ENCODE peak calls at places on chromosomes 6 and 20, in seven cellular contexts. B, K, F, Q, U, Z and C are unnamed samples.
A peak's percentile ranks its signal among the peaks of the same experiment; 100 is the strongest.

GRCh38 chr6:2132911-2133310 is 112.5 kb downstream of the GMDS start:
- DNase-seq in B (no peak), K (no peak), F (no peak), Q (no peak), U (no peak), Z (no peak), C (no peak)

GRCh38 chr20:22717466-22717865 is 133.1 kb upstream of the FOXA2 start:
- DNase-seq in B (no peak), K (peak; percentile 54), F (no peak), Q (no peak), U (no peak), Z (no peak), C (no peak)

GRCh38 chr6:9789201-9789600 is 625.7 kb downstream of the TFAP2A start:
- DNase-seq in B (no peak), K (no peak), F (no peak), Q (no peak), U (peak; percentile 5), Z (peak; percentile 12), C (no peak)

GRCh38 chr6:44065443-44066115 is 61.7 kb downstream of the MRPL14 start:
- DNase-seq in B (no peak), K (no peak), F (no peak), Q (no peak), U (no peak), Z (no peak), C (no peak)

GRCh38 chr20:62768815-62769287 is 27.4 kb upstream of the MRGBP start:
- DNase-seq in B (no peak), K (peak; percentile 33), F (no peak), Q (no peak), U (peak; percentile 11), Z (peak; percentile 36), C (no peak)

GRCh38 chr6:155580904-155581303 is 125.3 kb upstream of the NOX3 start:
- DNase-seq in B (no peak), K (no peak), F (no peak), Q (peak; percentile 25), U (no peak), Z (no peak), C (no peak)

GRCh38 chr20:37386505-37387201 is 40.7 kb downstream of the SRC start:
- DNase-seq in B (no peak), K (no peak), F (no peak), Q (no peak), U (no peak), Z (no peak), C (no peak)

GRCh38 chr20:13302647-13303425 is 81.8 kb downstream of the ISM1 start:
- DNase-seq in B (no peak), K (peak; percentile 44), F (no peak), Q (peak; percentile 16), U (no peak), Z (peak; percentile 12), C (no peak)

GRCh38 chr6:15623282-15624116 is 39.3 kb downstream of the DTNBP1 start:
- DNase-seq in B (no peak), K (peak; percentile 42), F (no peak), Q (peak; percentile 37), U (no peak), Z (peak; percentile 35), C (no peak)

GRCh38 chr20:51810155-51811039 is 8.1 kb upstream of the SALL4 start:
- DNase-seq in B (no peak), K (no peak), F (no peak), Q (no peak), U (no peak), Z (no peak), C (no peak)

GRCh38 chr6:139679516-139680179 is 305.2 kb upstream of the CITED2 start:
- DNase-seq in B (no peak), K (no peak), F (no peak), Q (no peak), U (peak; percentile 29), Z (peak; percentile 76), C (peak; percentile 23)

GRCh38 chr6:115976321-115976870 is 84.3 kb downstream of the FRK start:
- DNase-seq in B (no peak), K (no peak), F (no peak), Q (no peak), U (no peak), Z (no peak), C (no peak)

GRCh38 chr6:25004357-25004756 is 68.6 kb upstream of the RIPOR2 start:
- DNase-seq in B (no peak), K (no peak), F (no peak), Q (no peak), U (no peak), Z (no peak), C (no peak)

GRCh38 chr6:112038756-112039430 is 15.0 kb upstream of the CCN6 start:
- DNase-seq in B (no peak), K (no peak), F (no peak), Q (no peak), U (no peak), Z (peak; percentile 74), C (no peak)

GRCh38 chr6:169131356-169131755 is 122.3 kb downstream of the THBS2 start:
- DNase-seq in B (no peak), K (no peak), F (no peak), Q (no peak), U (no peak), Z (peak; percentile 39), C (no peak)

GRCh38 chr20:58192567-58192966 is 35.9 kb downstream of the ANKRD60 start:
- DNase-seq in B (peak; percentile 22), K (no peak), F (no peak), Q (peak; percentile 4), U (no peak), Z (no peak), C (no peak)

DNA sequence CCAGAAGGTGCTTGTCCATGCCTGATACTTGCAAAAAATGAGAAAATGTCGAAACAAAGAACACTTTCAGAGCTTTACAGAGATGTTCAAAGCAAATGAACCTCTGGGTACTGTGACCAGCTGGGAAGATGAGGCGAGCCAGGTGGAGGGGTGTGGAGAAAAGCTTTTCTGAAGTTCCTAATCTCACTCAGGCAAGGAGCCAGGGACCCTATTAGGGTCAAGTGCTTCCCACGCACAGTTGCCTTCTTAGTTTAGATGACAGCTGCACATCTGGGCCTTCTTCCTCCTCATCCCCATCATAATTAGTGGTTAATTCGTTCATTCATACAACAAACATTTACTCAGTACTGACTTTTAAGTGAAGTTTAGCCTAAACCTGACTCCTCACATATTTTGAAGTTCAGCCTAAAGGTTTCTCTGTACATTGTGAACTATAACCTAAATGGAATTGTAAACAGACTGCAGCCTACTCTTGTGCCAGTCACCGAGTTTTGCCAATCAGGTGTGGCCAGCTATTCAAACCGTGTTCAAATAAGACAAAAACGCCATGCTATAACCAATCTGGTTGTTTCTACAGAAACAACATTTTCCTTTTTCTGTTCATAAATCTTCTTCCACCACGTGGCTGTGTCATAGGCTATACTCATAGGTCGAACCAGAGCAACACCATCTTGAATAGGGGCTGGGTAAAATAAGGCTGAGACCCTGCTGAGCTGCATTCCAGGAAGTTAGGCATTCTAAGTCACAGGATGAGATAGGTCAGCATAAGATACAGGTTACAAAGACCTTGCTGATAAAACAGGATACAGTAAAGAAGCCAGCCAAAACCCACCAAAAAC is 19.3 kb upstream of the AHCY start:
- DNase-seq in B (no peak), K (no peak), F (no peak), Q (no peak), U (no peak), Z (no peak), C (no peak)
- H3K4me3 ChIP-seq in B (no peak overlapping the region), K (no peak overlapping the region), F (no peak overlapping the region), Q (no peak overlapping the region), U (no peak overlapping the region), Z (no peak overlapping the region), C (no peak overlapping the region)

GRCh38 chr20:43444107-43444506 is 13.6 kb upstream of the SRSF6 start:
- DNase-seq in B (no peak), K (no peak), F (no peak), Q (peak; percentile 17), U (no peak), Z (no peak), C (no peak)

GRCh38 chr20:43446361-43446879 is 11.3 kb upstream of the SRSF6 start:
- DNase-seq in B (no peak), K (no peak), F (no peak), Q (no peak), U (no peak), Z (peak; percentile 29), C (no peak)

GRCh38 chr20:43440531-43440930 is 17.2 kb upstream of the SRSF6 start:
- DNase-seq in B (no peak), K (no peak), F (no peak), Q (no peak), U (no peak), Z (no peak), C (no peak)

GRCh38 chr20:43438578-43439316 is 18.9 kb upstream of the SRSF6 start:
- DNase-seq in B (peak; percentile 58), K (no peak), F (no peak), Q (no peak), U (no peak), Z (no peak), C (no peak)

GRCh38 chr20:43442310-43442880 is 15.3 kb upstream of the SRSF6 start:
- DNase-seq in B (no peak), K (no peak), F (no peak), Q (no peak), U (no peak), Z (peak; percentile 37), C (no peak)
- TF ChIP-seq CTCF in B (no peak), K (peak; percentile 21), F (no peak), Q (no peak), U (peak; percentile 25), Z (peak; percentile 43), C (peak; percentile 11)

GRCh38 chr6:50049829-50050228 is at the start of gene DEFB112:
- DNase-seq in B (no peak), K (no peak), F (no peak), Q (no peak), U (no peak), Z (no peak), C (no peak)
- H3K4me3 ChIP-seq in B (no peak within 1 kb of the TSS), K (no peak within 1 kb of the TSS), F (no peak within 1 kb of the TSS), Q (no peak within 1 kb of the TSS), U (no peak within 1 kb of the TSS), Z (no peak within 1 kb of the TSS), C (no peak within 1 kb of the TSS)

GRCh38 chr6:164107297-164107995 is 692.9 kb downstream of the QKI start:
- DNase-seq in B (no peak), K (no peak), F (no peak), Q (no peak), U (no peak), Z (peak; percentile 36), C (no peak)

GRCh38 chr6:164105705-164106104 is 691.2 kb downstream of the QKI start:
- DNase-seq in B (no peak), K (no peak), F (no peak), Q (no peak), U (no peak), Z (no peak), C (no peak)

GRCh38 chr6:164108092-164108491 is 693.6 kb downstream of the QKI start:
- DNase-seq in B (no peak), K (no peak), F (no peak), Q (no peak), U (no peak), Z (no peak), C (no peak)

GRCh38 chr6:164104432-164104831 is 689.9 kb downstream of the QKI start:
- DNase-seq in B (no peak), K (no peak), F (no peak), Q (no peak), U (no peak), Z (no peak), C (no peak)

DNA sequence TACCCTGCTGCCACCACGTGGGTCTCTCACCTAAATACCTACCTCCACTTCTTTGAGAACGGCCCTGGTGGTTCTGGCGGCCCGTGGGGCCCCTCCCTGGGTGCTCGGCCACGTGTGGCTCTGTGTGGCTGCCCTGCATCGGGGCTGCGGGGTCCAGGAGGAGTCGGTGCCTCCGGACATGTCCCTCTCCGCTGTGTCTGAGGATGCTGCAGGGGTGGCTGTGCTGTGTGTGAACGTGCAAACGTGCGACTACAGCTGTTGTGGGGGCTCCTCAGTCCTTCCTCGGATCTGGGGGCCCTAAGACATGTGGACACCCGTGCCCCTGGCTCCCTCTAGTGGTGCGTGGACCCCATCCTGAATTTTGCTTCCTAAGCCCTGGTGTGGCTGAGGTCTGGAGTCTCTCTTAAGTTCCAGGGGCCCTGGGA is 691.8 kb downstream of the QKI start:
- DNase-seq in B (no peak), K (peak; percentile 50), F (peak; percentile 73), Q (peak; percentile 24), U (no peak), Z (no peak), C (no peak)
- TF ChIP-seq CTCF in B (peak; percentile 29), K (peak; percentile 73), F (peak; percentile 74), Q (peak; percentile 73), U (no peak), Z (peak; percentile 40), C (no peak)